ENCODE peak calls at places on chromosomes 7 and 10, in seven cellular contexts. H is HFFc6, L is upper lobe of left lung, F is cardiac fibroblast, K is K562, P is lung, B is H1. U is an unnamed sample.

GRCh38 chr7:158399762-158400161 is 187.9 kb downstream of the PTPRN2 start:
- DNase-seq in F (no peak), L (no peak), B (no peak), H (no peak), K (no peak), P (no peak), U (no peak)

GRCh38 chr7:148912758-148913541 is 28.9 kb upstream of the EZH2 start:
- DNase-seq in L (no peak), H (no peak), P (no peak), B (no peak), F (no peak), K (no peak), U (no peak)

GRCh38 chr7:137354361-137354760 is 10.8 kb upstream of the PTN start:
- DNase-seq in L (no peak), F (peak), K (no peak), H (no peak), P (no peak), B (no peak), U (no peak)

GRCh38 chr10:21978191-21978862 is 25.2 kb downstream of the DNAJC1 start:
- DNase-seq in K (no peak), P (no peak), B (no peak), H (peak), F (peak), L (no peak), U (no peak)

GRCh38 chr10:12513003-12513365 is 163.6 kb downstream of the CAMK1D start:
- DNase-seq in F (no peak), K (no peak), L (no peak), H (no peak), P (no peak), B (no peak), U (no peak)

GRCh38 chr10:101064415-101065030 is 2.7 kb downstream of the KAZALD1 start:
- DNase-seq in P (no peak), H (no peak), K (no peak), F (no peak), B (no peak), L (no peak), U (no peak)

GRCh38 chr7:38398725-38399321 is 125.4 kb upstream of the TARP start:
- DNase-seq in L (peak), F (peak), P (peak), K (peak), B (peak), H (peak), U (peak)

GRCh38 chr10:17747883-17748550 is 4.0 kb upstream of the TMEM236 start:
- DNase-seq in F (peak), P (no peak), B (no peak), K (no peak), L (no peak), H (no peak), U (no peak)

GRCh38 chr10:74518076-74518475 is 308.3 kb upstream of the KAT6B start:
- DNase-seq in L (no peak), F (no peak), K (no peak), H (no peak), P (no peak), B (no peak), U (no peak)

GRCh38 chr10:77318739-77319138 is 318.9 kb downstream of the KCNMA1 start:
- DNase-seq in F (no peak), H (no peak), L (no peak), K (no peak), B (no peak), P (no peak), U (no peak)

GRCh38 chr7:66505531-66506451 is 122.9 kb upstream of the KCTD7 start:
- DNase-seq in P (no peak), K (peak), F (no peak), H (no peak), B (no peak), L (no peak), U (no peak)

GRCh38 chr10:79352035-79352595 is 4.8 kb downstream of the PPIF start:
- DNase-seq in H (no peak), P (no peak), B (peak), F (no peak), K (no peak), L (peak), U (peak)

GRCh38 chr10:99612167-99612831 is 7.9 kb downstream of the SLC25A28 start:
- DNase-seq in L (no peak), B (no peak), F (peak), H (peak), K (peak), P (no peak), U (no peak)

GRCh38 chr7:138431517-138431916 is 28.5 kb upstream of the TRIM24 start:
- DNase-seq in F (no peak), H (no peak), K (no peak), P (no peak), B (no peak), L (no peak), U (no peak)

GRCh38 chr10:90930070-90930837 is 9.4 kb upstream of the ANKRD1 start:
- DNase-seq in H (peak), B (no peak), F (peak), L (no peak), K (no peak), P (no peak), U (peak)

GRCh38 chr7:6917258-6917657 is 91.2 kb upstream of the CCZ1B start:
- DNase-seq in K (no peak), P (no peak), F (no peak), H (no peak), B (no peak), L (no peak), U (no peak)

GRCh38 chr7:112510032-112510742 is 29.4 kb downstream of the LSMEM1 start:
- DNase-seq in L (peak), F (peak), P (no peak), K (no peak), H (peak), B (no peak), U (no peak)

GRCh38 chr7:151051108-151051507 is 2.8 kb downstream of the ASIC3 start:
- DNase-seq in F (peak), P (peak), B (peak), H (peak), L (no peak), K (peak), U (peak)

GRCh38 chr10:86888585-86889381 is 68.6 kb downstream of the MMRN2 start:
- DNase-seq in L (no peak), P (no peak), K (no peak), B (no peak), H (peak), F (peak), U (no peak)

GRCh38 chr10:84074521-84074920 is 64.8 kb upstream of the GHITM start:
- DNase-seq in H (no peak), B (no peak), P (no peak), L (no peak), K (no peak), F (no peak), U (no peak)

GRCh38 chr10:97463363-97464132 is 17.6 kb downstream of the ZDHHC16 start:
- DNase-seq in K (peak), F (peak), P (peak), B (peak), L (peak), H (peak), U (peak)

GRCh38 chr10:70462349-70462984 is 16.1 kb upstream of the PALD1 start:
- DNase-seq in P (peak), L (peak), K (no peak), H (no peak), F (peak), B (no peak), U (no peak)

GRCh38 chr7:103573479-103574058 is 127.6 kb upstream of the SLC26A5 start:
- DNase-seq in L (no peak), H (peak), F (peak), P (no peak), B (no peak), K (peak), U (no peak)

GRCh38 chr10:34598972-34599371 is 216.1 kb downstream of the PARD3 start:
- DNase-seq in H (no peak), B (no peak), L (no peak), F (no peak), P (no peak), K (no peak), U (no peak)

GRCh38 chr10:103554488-103555320 is 61.2 kb downstream of the NEURL1 start:
- DNase-seq in H (peak), P (no peak), L (no peak), K (peak), F (peak), B (peak), U (no peak)

GRCh38 chr10:124131176-124131575 is 37.8 kb upstream of the CHST15 start:
- DNase-seq in F (no peak), L (no peak), H (no peak), B (no peak), K (no peak), P (no peak), U (no peak)

GRCh38 chr10:5283305-5284158 is 81.2 kb upstream of the UCN3 start:
- DNase-seq in F (peak), P (peak), B (peak), H (peak), L (peak), K (peak), U (no peak)

GRCh38 chr10:121592155-121592890 is 5.9 kb downstream of the FGFR2 start:
- DNase-seq in B (no peak), F (no peak), L (no peak), P (no peak), K (no peak), H (no peak), U (no peak)
- TF ChIP-seq CTCF in B (no peak), F (no peak), L (no peak), P (no peak), K (no peak), H (no peak), U (peak)

DNA sequence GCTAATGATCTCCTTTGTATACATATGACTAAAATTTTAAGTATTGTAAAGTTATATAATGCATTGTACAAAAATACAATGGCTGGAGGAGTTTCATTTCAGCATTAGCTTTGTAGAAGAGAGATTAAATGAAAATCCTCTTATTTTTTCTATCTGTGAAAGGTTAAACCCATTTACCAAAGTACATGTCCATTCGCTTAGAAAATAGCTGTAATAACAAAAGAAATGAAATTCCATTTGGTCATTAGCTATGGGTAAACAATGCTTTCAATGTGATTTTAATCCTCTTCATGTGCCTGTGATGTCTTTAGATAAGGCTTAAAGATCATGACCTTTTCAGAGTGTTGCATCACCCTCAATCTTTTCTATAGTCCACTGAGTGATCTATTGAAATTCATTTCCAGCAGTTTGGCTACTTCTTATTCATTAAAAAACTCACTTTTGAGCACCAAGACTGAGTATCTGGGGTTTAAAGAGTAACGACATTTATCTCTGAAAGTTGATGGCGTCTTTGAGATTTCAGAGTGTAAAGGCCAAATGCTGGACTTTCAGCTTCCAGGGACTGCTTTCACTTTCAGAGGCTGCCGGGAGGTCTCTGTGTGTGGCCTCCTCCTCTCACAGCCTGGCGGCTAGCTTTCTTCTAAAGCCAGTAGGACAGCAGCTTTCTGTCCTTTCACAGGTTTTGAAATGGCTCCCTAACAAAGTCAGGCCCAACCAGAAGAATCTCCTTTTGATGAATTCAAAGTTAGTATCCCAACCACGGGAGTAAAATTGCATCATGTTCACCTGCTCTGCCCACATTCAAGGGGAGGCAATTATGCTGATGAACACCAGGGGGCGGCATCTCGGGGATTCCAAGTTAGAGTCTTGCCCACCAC is 701.4 kb upstream of the COBL start:
- DNase-seq in F (no peak), B (peak), P (no peak), H (no peak), L (no peak), K (peak), U (no peak)
- TF ChIP-seq CTCF in F (peak), B (peak), P (no peak), H (peak), L (peak), K (peak), U (peak)

DNA sequence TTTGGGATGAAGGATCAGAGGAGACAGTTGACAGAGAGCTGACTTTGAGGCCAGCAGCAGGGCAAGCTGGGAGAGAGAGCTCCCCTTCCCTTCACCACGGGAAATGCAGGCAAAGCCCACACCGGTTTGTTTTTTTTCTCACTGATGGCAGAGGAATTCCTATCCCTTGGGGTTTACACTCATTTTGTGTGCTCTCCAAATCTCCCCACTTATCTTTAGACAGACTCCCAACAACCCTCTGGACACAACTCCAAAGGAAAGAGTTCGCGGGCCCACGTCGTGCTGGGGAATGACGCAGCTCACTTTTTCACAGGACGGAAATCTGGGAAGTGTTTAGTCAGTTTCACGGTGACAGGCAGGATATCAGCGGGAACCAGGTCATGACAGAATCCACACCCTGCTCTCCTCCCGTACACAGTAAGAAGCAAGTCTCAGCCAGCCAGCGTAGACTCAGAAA is 68.3 kb upstream of the FAM171A1 start:
- DNase-seq in K (peak), B (no peak), F (peak), L (no peak), P (no peak), H (no peak), U (no peak)
- TF ChIP-seq CTCF in K (peak), B (peak), F (peak), L (no peak), P (no peak), H (peak), U (no peak)

DNA sequence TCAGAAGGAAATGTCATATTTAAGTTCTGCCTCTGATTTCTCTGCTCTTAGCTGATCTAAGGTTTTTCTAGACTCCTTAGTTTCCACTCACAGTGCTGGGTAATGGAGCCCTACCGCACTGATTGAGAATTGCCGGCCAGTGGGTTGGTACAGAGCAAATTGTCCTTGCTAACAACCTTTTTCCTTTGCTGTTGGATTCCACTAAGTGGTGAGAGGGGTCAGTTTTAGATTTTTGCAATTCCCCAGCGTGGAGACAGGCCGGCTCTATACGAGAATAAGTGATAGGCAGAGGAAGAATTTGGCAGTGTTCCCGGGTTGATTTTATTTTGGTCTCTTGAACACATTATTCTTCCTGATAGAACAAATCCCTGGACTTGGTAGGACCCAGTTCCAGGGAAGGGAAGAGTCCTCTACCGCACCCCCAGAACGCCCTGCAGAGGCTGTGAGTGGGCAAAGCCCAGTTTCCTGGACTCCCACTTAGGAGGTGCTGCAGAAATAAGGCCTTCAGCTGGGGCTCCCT is 2.9 kb upstream of the NRP1 start:
- DNase-seq in F (peak), P (no peak), H (peak), B (no peak), L (no peak), K (no peak), U (no peak)
- TF ChIP-seq CTCF in F (peak), P (no peak), H (peak), B (no peak), L (no peak), K (no peak), U (no peak)

U was measured in mesothelial cell of epicardium.